ENCODE peak calls at places on chromosomes 16 and 17, in ten cellular contexts. One of them, this sample, is unnamed.

GRCh38 chr17:72588961-72589360 is 468.1 kb downstream of the SOX9 start:
- DNase-seq in left lung: peak; percentile 66
- DNase-seq in sigmoid colon: no peak
- DNase-seq in cardiac muscle cell: no peak
- DNase-seq in lower lobe of right lung: peak; percentile 82
- DNase-seq in thoracic aorta: no peak
- DNase-seq in left ventricle myocardium inferior: no peak
- DNase-seq in IMR-90: peak; percentile 89
- DNase-seq in adrenal gland: no peak
- DNase-seq in PC-9: peak; percentile 97
- DNase-seq in this sample: no peak

GRCh38 chr16:1941924-1942809 is 832 bp downstream of the MSRB1 start:
- DNase-seq in cardiac muscle cell: no peak
- DNase-seq in adrenal gland: no peak
- DNase-seq in IMR-90: no peak
- DNase-seq in sigmoid colon: peak; percentile 75
- DNase-seq in lower lobe of right lung: peak; percentile 60
- DNase-seq in thoracic aorta: no peak
- DNase-seq in left lung: peak; percentile 72
- DNase-seq in left ventricle myocardium inferior: no peak
- DNase-seq in PC-9: peak; percentile 79
- DNase-seq in this sample: no peak

GRCh38 chr16:60485877-60486489 is 1550.3 kb downstream of the CDH8 start:
- DNase-seq in thoracic aorta: no peak
- DNase-seq in PC-9: no peak
- DNase-seq in left ventricle myocardium inferior: no peak
- DNase-seq in cardiac muscle cell: no peak
- DNase-seq in sigmoid colon: no peak
- DNase-seq in IMR-90: no peak
- DNase-seq in lower lobe of right lung: no peak
- DNase-seq in left lung: no peak
- DNase-seq in adrenal gland: no peak
- DNase-seq in this sample: no peak

GRCh38 chr16:19113577-19114358 is at the start of gene ITPRIPL2:
- DNase-seq in sigmoid colon: peak; percentile 95
- DNase-seq in PC-9: peak; percentile 90
- DNase-seq in left ventricle myocardium inferior: peak; percentile 93
- DNase-seq in thoracic aorta: peak; percentile 69
- DNase-seq in IMR-90: peak; percentile 85
- DNase-seq in lower lobe of right lung: peak; percentile 94
- DNase-seq in left lung: peak; percentile 92
- DNase-seq in adrenal gland: peak; percentile 93
- DNase-seq in cardiac muscle cell: peak; percentile 71
- DNase-seq in this sample: peak; percentile 98

GRCh38 chr16:11793840-11794239 is 3.2 kb downstream of the ZC3H7A start:
- DNase-seq in left ventricle myocardium inferior: no peak
- DNase-seq in adrenal gland: no peak
- DNase-seq in cardiac muscle cell: no peak
- DNase-seq in thoracic aorta: no peak
- DNase-seq in sigmoid colon: no peak
- DNase-seq in IMR-90: no peak
- DNase-seq in PC-9: no peak
- DNase-seq in left lung: no peak
- DNase-seq in lower lobe of right lung: no peak
- DNase-seq in this sample: no peak

GRCh38 chr17:41464173-41464572 is 3.0 kb downstream of the KRT32 start:
- DNase-seq in left lung: no peak
- DNase-seq in cardiac muscle cell: no peak
- DNase-seq in sigmoid colon: no peak
- DNase-seq in PC-9: no peak
- DNase-seq in lower lobe of right lung: no peak
- DNase-seq in left ventricle myocardium inferior: no peak
- DNase-seq in thoracic aorta: no peak
- DNase-seq in IMR-90: no peak
- DNase-seq in adrenal gland: no peak
- DNase-seq in this sample: no peak

GRCh38 chr17:80891096-80892018 is 100.3 kb upstream of the CHMP6 start:
- DNase-seq in sigmoid colon: peak; percentile 66
- DNase-seq in lower lobe of right lung: peak; percentile 45
- DNase-seq in cardiac muscle cell: no peak
- DNase-seq in left ventricle myocardium inferior: no peak
- DNase-seq in PC-9: peak; percentile 93
- DNase-seq in IMR-90: peak; percentile 94
- DNase-seq in adrenal gland: peak; percentile 76
- DNase-seq in thoracic aorta: peak; percentile 43
- DNase-seq in left lung: peak; percentile 56
- DNase-seq in this sample: no peak

GRCh38 chr16:58128721-58129096 is 472 bp downstream of the CFAP20 start:
- DNase-seq in left ventricle myocardium inferior: peak; percentile 15
- DNase-seq in adrenal gland: no peak
- DNase-seq in thoracic aorta: no peak
- DNase-seq in sigmoid colon: peak; percentile 67
- DNase-seq in PC-9: no peak
- DNase-seq in lower lobe of right lung: no peak
- DNase-seq in IMR-90: no peak
- DNase-seq in left lung: peak; percentile 40
- DNase-seq in cardiac muscle cell: peak; percentile 58
- DNase-seq in this sample: peak; percentile 63

GRCh38 chr17:2794116-2794803 is 2.0 kb upstream of the RAP1GAP2 start:
- DNase-seq in adrenal gland: no peak
- DNase-seq in sigmoid colon: no peak
- DNase-seq in thoracic aorta: no peak
- DNase-seq in left ventricle myocardium inferior: no peak
- DNase-seq in lower lobe of right lung: no peak
- DNase-seq in cardiac muscle cell: no peak
- DNase-seq in PC-9: no peak
- DNase-seq in IMR-90: no peak
- DNase-seq in left lung: no peak
- DNase-seq in this sample: no peak

GRCh38 chr16:74991593-74992403 is 6.9 kb upstream of the WDR59 start:
- DNase-seq in cardiac muscle cell: peak; percentile 12
- DNase-seq in IMR-90: no peak
- DNase-seq in lower lobe of right lung: no peak
- DNase-seq in left ventricle myocardium inferior: no peak
- DNase-seq in thoracic aorta: no peak
- DNase-seq in adrenal gland: no peak
- DNase-seq in left lung: peak; percentile 13
- DNase-seq in sigmoid colon: no peak
- DNase-seq in PC-9: no peak
- DNase-seq in this sample: no peak

GRCh38 chr16:539901-540530 is 12.5 kb downstream of the CAPN15 start:
- DNase-seq in adrenal gland: no peak
- DNase-seq in IMR-90: peak; percentile 88
- DNase-seq in thoracic aorta: no peak
- DNase-seq in left ventricle myocardium inferior: no peak
- DNase-seq in lower lobe of right lung: no peak
- DNase-seq in sigmoid colon: no peak
- DNase-seq in left lung: no peak
- DNase-seq in PC-9: no peak
- DNase-seq in cardiac muscle cell: no peak
- DNase-seq in this sample: no peak

GRCh38 chr17:51231999-51232398 is 27.9 kb downstream of the MBTD1 start:
- DNase-seq in IMR-90: no peak
- DNase-seq in cardiac muscle cell: no peak
- DNase-seq in adrenal gland: no peak
- DNase-seq in PC-9: no peak
- DNase-seq in left ventricle myocardium inferior: no peak
- DNase-seq in thoracic aorta: no peak
- DNase-seq in sigmoid colon: no peak
- DNase-seq in lower lobe of right lung: no peak
- DNase-seq in left lung: no peak
- DNase-seq in this sample: no peak

GRCh38 chr17:14156689-14157088 is 80.0 kb downstream of the CDRT15 start:
- DNase-seq in left ventricle myocardium inferior: no peak
- DNase-seq in left lung: no peak
- DNase-seq in cardiac muscle cell: no peak
- DNase-seq in lower lobe of right lung: no peak
- DNase-seq in PC-9: no peak
- DNase-seq in adrenal gland: no peak
- DNase-seq in thoracic aorta: no peak
- DNase-seq in sigmoid colon: no peak
- DNase-seq in IMR-90: peak; percentile 57
- DNase-seq in this sample: no peak

GRCh38 chr17:82298538-82299421 is 18.6 kb downstream of the CD7 start:
- DNase-seq in thoracic aorta: no peak
- DNase-seq in sigmoid colon: peak; percentile 74
- DNase-seq in left lung: no peak
- DNase-seq in left ventricle myocardium inferior: no peak
- DNase-seq in cardiac muscle cell: no peak
- DNase-seq in PC-9: no peak
- DNase-seq in IMR-90: no peak
- DNase-seq in adrenal gland: peak; percentile 47
- DNase-seq in lower lobe of right lung: no peak
- DNase-seq in this sample: no peak

GRCh38 chr16:89084411-89084810 is 9.2 kb upstream of the ACSF3 start:
- DNase-seq in lower lobe of right lung: no peak
- DNase-seq in thoracic aorta: no peak
- DNase-seq in left ventricle myocardium inferior: no peak
- DNase-seq in IMR-90: no peak
- DNase-seq in sigmoid colon: no peak
- DNase-seq in PC-9: no peak
- DNase-seq in adrenal gland: no peak
- DNase-seq in cardiac muscle cell: no peak
- DNase-seq in left lung: no peak
- DNase-seq in this sample: no peak

GRCh38 chr17:76597156-76598003 is 11.7 kb upstream of the ST6GALNAC2 start:
- DNase-seq in thoracic aorta: no peak
- DNase-seq in sigmoid colon: no peak
- DNase-seq in IMR-90: no peak
- DNase-seq in PC-9: peak; percentile 67
- DNase-seq in lower lobe of right lung: peak; percentile 75
- DNase-seq in left ventricle myocardium inferior: no peak
- DNase-seq in adrenal gland: no peak
- DNase-seq in cardiac muscle cell: no peak
- DNase-seq in left lung: peak; percentile 64
- DNase-seq in this sample: no peak
- H3K4me1 ChIP-seq in thoracic aorta: no peaks in the 10 kb centered on the region
- H3K4me1 ChIP-seq in sigmoid colon: no peaks in the 10 kb centered on the region
- H3K4me1 ChIP-seq in IMR-90: peaks cover 2% of the 10 kb centered on the region
- H3K4me1 ChIP-seq in PC-9: peaks cover 49% of the 10 kb centered on the region
- H3K4me1 ChIP-seq in lower lobe of right lung: peaks cover 26% of the 10 kb centered on the region
- H3K4me1 ChIP-seq in left ventricle myocardium inferior: peaks cover 14% of the 10 kb centered on the region
- H3K4me1 ChIP-seq in adrenal gland: no peaks in the 10 kb centered on the region
- H3K4me1 ChIP-seq in cardiac muscle cell: no peaks in the 10 kb centered on the region
- H3K4me1 ChIP-seq in left lung: peaks cover 51% of the 10 kb centered on the region
- H3K4me1 ChIP-seq in this sample: peaks cover 8% of the 10 kb centered on the region

GRCh38 chr16:87652386-87652785 is 50.1 kb downstream of the JPH3 start:
- DNase-seq in thoracic aorta: no peak
- DNase-seq in sigmoid colon: no peak
- DNase-seq in adrenal gland: no peak
- DNase-seq in PC-9: no peak
- DNase-seq in IMR-90: no peak
- DNase-seq in left ventricle myocardium inferior: no peak
- DNase-seq in left lung: no peak
- DNase-seq in cardiac muscle cell: no peak
- DNase-seq in lower lobe of right lung: no peak
- DNase-seq in this sample: no peak

GRCh38 chr16:87653234-87653633 is 50.9 kb downstream of the JPH3 start:
- DNase-seq in PC-9: no peak
- DNase-seq in left ventricle myocardium inferior: no peak
- DNase-seq in thoracic aorta: no peak
- DNase-seq in lower lobe of right lung: no peak
- DNase-seq in IMR-90: peak; percentile 2
- DNase-seq in left lung: no peak
- DNase-seq in adrenal gland: no peak
- DNase-seq in sigmoid colon: no peak
- DNase-seq in cardiac muscle cell: peak; percentile 39
- DNase-seq in this sample: peak; percentile 22

GRCh38 chr16:87654826-87655225 is 52.5 kb downstream of the JPH3 start:
- DNase-seq in IMR-90: no peak
- DNase-seq in left lung: no peak
- DNase-seq in thoracic aorta: no peak
- DNase-seq in cardiac muscle cell: no peak
- DNase-seq in adrenal gland: no peak
- DNase-seq in sigmoid colon: no peak
- DNase-seq in left ventricle myocardium inferior: no peak
- DNase-seq in lower lobe of right lung: no peak
- DNase-seq in PC-9: no peak
- DNase-seq in this sample: no peak

GRCh38 chr16:87648698-87649487 is 46.6 kb downstream of the JPH3 start:
- DNase-seq in lower lobe of right lung: no peak
- DNase-seq in PC-9: no peak
- DNase-seq in thoracic aorta: no peak
- DNase-seq in left lung: no peak
- DNase-seq in sigmoid colon: no peak
- DNase-seq in IMR-90: no peak
- DNase-seq in adrenal gland: no peak
- DNase-seq in left ventricle myocardium inferior: no peak
- DNase-seq in cardiac muscle cell: no peak
- DNase-seq in this sample: no peak

DNA sequence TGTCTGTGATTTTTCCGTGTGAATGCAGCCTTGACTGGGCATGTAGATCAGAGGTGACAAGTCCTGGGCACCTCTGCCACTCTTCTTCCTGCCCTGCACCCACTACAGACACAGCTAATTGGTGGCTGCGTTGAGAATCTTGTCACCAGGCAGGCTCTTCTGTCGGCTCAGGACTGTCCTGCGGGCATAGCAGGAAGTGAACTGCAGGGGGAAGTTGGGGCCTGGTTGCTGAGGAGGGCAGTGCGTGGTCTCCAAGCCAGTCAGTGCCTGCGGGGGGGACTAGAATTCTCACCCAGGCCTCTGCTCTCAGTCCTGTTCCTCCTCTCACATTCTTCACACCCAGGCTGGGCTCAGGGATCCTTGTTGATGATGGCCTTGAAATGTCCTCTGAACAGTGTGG is 50.5 kb downstream of the JPH3 start:
- DNase-seq in cardiac muscle cell: no peak
- DNase-seq in left lung: no peak
- DNase-seq in thoracic aorta: no peak
- DNase-seq in left ventricle myocardium inferior: no peak
- DNase-seq in lower lobe of right lung: no peak
- DNase-seq in PC-9: no peak
- DNase-seq in IMR-90: no peak
- DNase-seq in adrenal gland: no peak
- DNase-seq in sigmoid colon: no peak
- DNase-seq in this sample: no peak
- H3K27me3 ChIP-seq in cardiac muscle cell: no peaks in the 10 kb centered on the region
- H3K27me3 ChIP-seq in left lung: peaks cover 36% of the 10 kb centered on the region
- H3K27me3 ChIP-seq in thoracic aorta: no peaks in the 10 kb centered on the region
- H3K27me3 ChIP-seq in left ventricle myocardium inferior: peaks cover 68% of the 10 kb centered on the region
- H3K27me3 ChIP-seq in lower lobe of right lung: peaks cover 18% of the 10 kb centered on the region
- H3K27me3 ChIP-seq in PC-9: peaks cover 72% of the 10 kb centered on the region
- H3K27me3 ChIP-seq in IMR-90: peaks cover 69% of the 10 kb centered on the region
- H3K27me3 ChIP-seq in adrenal gland: peaks cover 9% of the 10 kb centered on the region
- H3K27me3 ChIP-seq in sigmoid colon: peaks cover 8% of the 10 kb centered on the region
- H3K27me3 ChIP-seq in this sample: no peaks in the 10 kb centered on the region

GRCh38 chr17:61380836-61381525 is 18.7 kb upstream of the TBX2 start:
- DNase-seq in adrenal gland: no peak
- DNase-seq in cardiac muscle cell: no peak
- DNase-seq in IMR-90: no peak
- DNase-seq in lower lobe of right lung: peak; percentile 30
- DNase-seq in thoracic aorta: no peak
- DNase-seq in sigmoid colon: no peak
- DNase-seq in left ventricle myocardium inferior: no peak
- DNase-seq in left lung: no peak
- DNase-seq in PC-9: no peak
- DNase-seq in this sample: no peak
- H3K4me1 ChIP-seq in adrenal gland: no peaks in the 10 kb centered on the region
- H3K4me1 ChIP-seq in cardiac muscle cell: peaks cover 71% of the 10 kb centered on the region
- H3K4me1 ChIP-seq in IMR-90: peaks cover 3% of the 10 kb centered on the region
- H3K4me1 ChIP-seq in lower lobe of right lung: no peaks in the 10 kb centered on the region
- H3K4me1 ChIP-seq in thoracic aorta: no peaks in the 10 kb centered on the region
- H3K4me1 ChIP-seq in sigmoid colon: no peaks in the 10 kb centered on the region
- H3K4me1 ChIP-seq in left ventricle myocardium inferior: peaks cover 21% of the 10 kb centered on the region
- H3K4me1 ChIP-seq in left lung: no peaks in the 10 kb centered on the region
- H3K4me1 ChIP-seq in PC-9: no peaks in the 10 kb centered on the region
- H3K4me1 ChIP-seq in this sample: no peaks in the 10 kb centered on the region

GRCh38 chr16:54928421-54929089 is 2.1 kb upstream of the IRX5 start:
- DNase-seq in adrenal gland: peak; percentile 71
- DNase-seq in left ventricle myocardium inferior: peak; percentile 76
- DNase-seq in PC-9: peak; percentile 50
- DNase-seq in lower lobe of right lung: peak; percentile 90
- DNase-seq in IMR-90: no peak
- DNase-seq in thoracic aorta: no peak
- DNase-seq in left lung: peak; percentile 77
- DNase-seq in sigmoid colon: no peak
- DNase-seq in cardiac muscle cell: no peak
- DNase-seq in this sample: peak; percentile 81
- H3K27me3 ChIP-seq in adrenal gland: peaks cover 69% of the 10 kb centered on the region
- H3K27me3 ChIP-seq in left ventricle myocardium inferior: peaks cover 50% of the 10 kb centered on the region
- H3K27me3 ChIP-seq in PC-9: no peaks in the 10 kb centered on the region
- H3K27me3 ChIP-seq in lower lobe of right lung: peaks cover 63% of the 10 kb centered on the region
- H3K27me3 ChIP-seq in IMR-90: peaks cover 35% of the 10 kb centered on the region
- H3K27me3 ChIP-seq in thoracic aorta: no peaks in the 10 kb centered on the region
- H3K27me3 ChIP-seq in left lung: peaks cover 97% of the 10 kb centered on the region
- H3K27me3 ChIP-seq in sigmoid colon: peaks cover 76% of the 10 kb centered on the region
- H3K27me3 ChIP-seq in cardiac muscle cell: no peaks in the 10 kb centered on the region
- H3K27me3 ChIP-seq in this sample: no peaks in the 10 kb centered on the region